ENCODE peak calls at places on chromosomes 2 and 18, in eight cellular contexts. O is anterior cingulate cortex, W is psoas muscle, K is HTR-8/SVneo, S is AG04450, H is hepatic stellate cell, C is T follicular helper cell, J is HEK293T. D is an unnamed sample.

GRCh38 chr18:47204908-47205522 is 28.9 kb upstream of the IER3IP1 start:
- DNase-seq in O (no peak), W (no peak), K (peak; percentile 5), S (peak; percentile 3), H (peak; percentile 22), C (peak; percentile 21), J (peak; percentile 39), D (no peak)

GRCh38 chr2:233707979-233708644 is 4.6 kb upstream of the UGT1A5 start:
- DNase-seq in O (no peak), W (no peak), K (no peak), S (no peak), H (no peak), C (no peak), J (no peak), D (no peak)

GRCh38 chr2:47174731-47175361 is 19.7 kb upstream of the STPG4 start:
- DNase-seq in O (no peak), W (no peak), K (peak; percentile 46), S (no peak), H (no peak), C (peak; percentile 27), J (no peak), D (no peak)

GRCh38 chr2:178328037-178328436 is 122.9 kb downstream of the PRKRA start:
- DNase-seq in O (no peak), W (no peak), K (no peak), S (peak; percentile 37), H (no peak), C (no peak), J (no peak), D (no peak)

GRCh38 chr18:52222211-52222610 is 117.8 kb upstream of the DCC start:
- DNase-seq in O (no peak), W (no peak), K (no peak), S (no peak), H (no peak), C (no peak), J (no peak), D (no peak)

GRCh38 chr2:85724731-85725181 is 29.0 kb upstream of the ATOH8 start:
- DNase-seq in O (no peak), W (peak; percentile 34), K (no peak), S (no peak), H (no peak), C (no peak), J (no peak), D (peak; percentile 69)

GRCh38 chr2:101132202-101132601 is 19.0 kb downstream of the TBC1D8 start:
- DNase-seq in O (no peak), W (no peak), K (no peak), S (no peak), H (no peak), C (no peak), J (no peak), D (no peak)

GRCh38 chr2:12928197-12928596 is 211.5 kb downstream of the TRIB2 start:
- DNase-seq in O (no peak), W (no peak), K (peak; percentile 34), S (peak; percentile 32), H (peak; percentile 41), C (no peak), J (no peak), D (no peak)

GRCh38 chr2:45675130-45675812 is 23.8 kb downstream of the PRKCE start:
- DNase-seq in O (no peak), W (no peak), K (no peak), S (no peak), H (no peak), C (no peak), J (no peak), D (no peak)